ENCODE peak calls at places on chromosome 5, in four cellular contexts. W is HepG2, O is A549, G is K562. A is an unnamed sample.

GRCh38 chr5:121525731-121526130 is 326.0 kb upstream of the FTMT start:
- DNase-seq in W (no peak), O (no peak), G (no peak), A (no peak)

GRCh38 chr5:93164690-93165089 is 416.3 kb downstream of the NR2F1-AS1 start:
- DNase-seq in W (no peak), O (peak; percentile 47), G (no peak), A (peak; percentile 75)

GRCh38 chr5:61967681-61968080 is 338.3 kb upstream of the KIF2A start:
- DNase-seq in W (no peak), O (no peak), G (no peak), A (no peak)

GRCh38 chr5:95075079-95075478 is 209.8 kb downstream of the MCTP1 start:
- DNase-seq in W (no peak), O (no peak), G (no peak), A (no peak)

GRCh38 chr5:149731617-149732400 is 1.7 kb downstream of the PPARGC1B start:
- DNase-seq in W (no peak), O (peak; percentile 81), G (peak; percentile 90), A (peak; percentile 58)

GRCh38 chr5:88089757-88090390 is 178.8 kb downstream of the TMEM161B start:
- DNase-seq in W (no peak), O (no peak), G (no peak), A (no peak)

GRCh38 chr5:99460701-99461100 is 531.9 kb upstream of the CHD1 start:
- DNase-seq in W (no peak), O (no peak), G (no peak), A (no peak)

GRCh38 chr5:99587983-99588382 is 659.2 kb upstream of the CHD1 start:
- DNase-seq in W (no peak), O (no peak), G (no peak), A (no peak)

GRCh38 chr5:174688441-174689354 is 35.7 kb upstream of the MSX2 start:
- DNase-seq in W (no peak), O (no peak), G (no peak), A (no peak)

GRCh38 chr5:123439616-123440153 is 16.5 kb upstream of the CEP120 start:
- DNase-seq in W (no peak), O (no peak), G (no peak), A (no peak)

GRCh38 chr5:17004441-17005086 is 68.5 kb upstream of the MYO10 start:
- DNase-seq in W (no peak), O (no peak), G (no peak), A (no peak)

GRCh38 chr5:179343902-179344300 is 1.4 kb downstream of the ADAMTS2 start:
- DNase-seq in W (no peak), O (no peak), G (no peak), A (peak; percentile 58)

DNA sequence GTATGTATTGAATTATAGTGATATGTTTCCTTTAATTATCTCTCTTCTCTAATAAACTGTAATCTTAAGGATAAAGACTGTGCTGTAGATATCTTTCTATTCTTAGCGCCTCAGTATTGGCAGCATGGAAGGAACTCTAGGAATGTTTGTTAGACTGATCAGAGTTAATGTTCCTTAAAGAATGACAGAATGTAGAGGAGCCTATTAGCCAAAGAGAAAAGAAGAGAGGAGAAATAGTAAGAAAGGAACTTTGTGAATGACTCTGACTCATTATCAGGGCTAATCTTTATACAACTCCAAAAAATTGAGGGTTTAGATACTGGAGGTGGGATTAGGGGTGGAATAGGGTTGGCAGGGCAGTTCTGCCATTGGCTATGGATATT is 59.0 kb upstream of the NUDT12 start:
- DNase-seq in W (no peak), O (no peak), G (no peak), A (no peak)
- TF ChIP-seq BHLHE40 in W (no peak), O (no peak), G (no peak), A (no peak)

GRCh38 chr5:168334161-168335094 is 43.0 kb downstream of the WWC1 start:
- DNase-seq in W (no peak), O (peak; percentile 71), G (no peak), A (peak; percentile 89)
- TF ChIP-seq MAZ in W (no peak), O (no peak), G (no peak), A (no peak)

GRCh38 chr5:75611324-75612210 is at the start of gene ANKDD1B:
- DNase-seq in W (no peak), O (peak; percentile 42), G (no peak), A (peak; percentile 65)
- TF ChIP-seq BHLHE40 in W (no peak), O (no peak), G (no peak), A (no peak)

DNA sequence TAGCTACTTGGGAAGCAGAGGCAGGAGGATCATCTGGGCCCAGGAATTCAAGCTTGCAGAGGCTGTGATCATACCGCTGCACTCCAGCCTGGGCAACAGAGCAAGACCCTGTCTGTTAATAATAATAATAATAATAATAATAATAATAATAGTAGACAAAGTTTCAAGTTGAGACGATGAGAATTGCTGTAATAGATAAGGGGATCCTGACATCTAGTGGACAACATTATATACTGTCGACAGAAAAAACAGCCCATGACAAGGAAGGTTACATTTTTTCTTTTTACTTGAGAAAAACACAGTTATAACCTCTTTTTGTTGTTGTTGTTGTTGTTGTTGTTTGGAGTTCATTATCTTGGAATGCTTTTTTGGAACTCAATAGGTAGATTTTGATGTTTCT is 35.3 kb downstream of the NDFIP1 start:
- DNase-seq in W (peak; percentile 25), O (peak; percentile 52), G (peak; percentile 41), A (peak; percentile 58)
- TF ChIP-seq MAZ in W (no peak), O (no peak), G (no peak), A (no peak)